ENCODE peak calls at places on chromosome 4, in four cellular contexts. V is A549; J is cardiac fibroblast; P is effector memory CD4-positive, alpha-beta T cell. D is an unnamed sample.

GRCh38 chr4:154049457-154050181 is 260.7 kb upstream of the SFRP2 start:
- DNase-seq in V (peak; percentile 6), J (peak; percentile 80), P (no peak), D (peak; percentile 73)

GRCh38 chr4:71456841-71457240 is 118.0 kb downstream of the SLC4A4 start:
- DNase-seq in V (peak; percentile 67), J (peak; percentile 89), P (no peak), D (peak; percentile 81)

GRCh38 chr4:52704133-52704532 is 45.0 kb upstream of the USP46 start:
- DNase-seq in V (no peak), J (peak; percentile 68), P (no peak), D (peak; percentile 24)

GRCh38 chr4:76905521-76905920 is 7.6 kb upstream of the SOWAHB start:
- DNase-seq in V (no peak), J (peak; percentile 51), P (no peak), D (peak; percentile 32)

GRCh38 chr4:72500214-72500613 is 68.8 kb downstream of the ADAMTS3 start:
- DNase-seq in V (no peak), J (no peak), P (no peak), D (no peak)

GRCh38 chr4:101104264-101105052 is 242.9 kb downstream of the PPP3CA start:
- DNase-seq in V (no peak), J (peak; percentile 24), P (no peak), D (no peak)

GRCh38 chr4:180164799-180165198 is 2078.4 kb upstream of the TENM3 start:
- DNase-seq in V (peak; percentile 12), J (no peak), P (no peak), D (peak; percentile 13)

GRCh38 chr4:98658287-98659105 is at the start of gene TSPAN5:
- DNase-seq in V (peak; percentile 73), J (peak; percentile 78), P (peak; percentile 72), D (peak; percentile 43)

GRCh38 chr4:174277433-174277832 is 6.0 kb downstream of the FBXO8 start:
- DNase-seq in V (no peak), J (no peak), P (no peak), D (no peak)

GRCh38 chr4:5461477-5461876 is 246.9 kb downstream of the EVC2 start:
- DNase-seq in V (no peak), J (no peak), P (no peak), D (no peak)

GRCh38 chr4:119570401-119570800 is 58.2 kb downstream of the PDE5A start:
- DNase-seq in V (no peak), J (peak; percentile 49), P (no peak), D (peak; percentile 49)

GRCh38 chr4:147799986-147800555 is 68.2 kb downstream of the ARHGAP10 start:
- DNase-seq in V (no peak), J (no peak), P (peak; percentile 63), D (no peak)

GRCh38 chr4:128565565-128566186 is 243.8 kb upstream of the JADE1 start:
- DNase-seq in V (peak; percentile 69), J (peak; percentile 39), P (no peak), D (no peak)

GRCh38 chr4:39043058-39043696 is 11.0 kb upstream of the TMEM156 start:
- DNase-seq in V (peak; percentile 61), J (peak; percentile 74), P (no peak), D (no peak)
- H3K4me3 ChIP-seq in V (peak overlapping the region; percentile 66), J (no peak overlapping the region), P (no peak overlapping the region), D (no peak overlapping the region)

DNA sequence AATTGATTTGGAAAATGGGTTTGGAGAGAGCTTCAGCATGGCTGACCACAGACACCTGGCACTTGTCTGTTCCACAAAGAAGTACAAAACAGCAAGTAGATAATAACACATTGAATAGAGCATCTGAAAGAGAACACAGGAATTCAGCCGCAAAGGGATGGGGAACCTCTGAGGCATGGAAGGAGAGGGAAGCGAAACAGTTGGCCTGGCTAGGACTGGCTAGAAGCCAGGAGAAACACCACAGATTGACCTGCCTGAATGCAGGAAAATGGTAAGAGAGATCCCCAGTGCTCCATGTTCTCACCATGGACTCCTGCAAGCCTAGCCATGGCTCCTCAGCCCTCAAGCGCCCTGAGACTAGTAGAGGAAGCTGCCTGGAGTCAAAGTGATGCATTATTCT is 169.7 kb upstream of the SH3RF1 start:
- DNase-seq in V (no peak), J (no peak), P (no peak), D (peak; percentile 46)
- H3K4me3 ChIP-seq in V (no peak overlapping the region), J (no peak overlapping the region), P (no peak overlapping the region), D (no peak overlapping the region)

DNA sequence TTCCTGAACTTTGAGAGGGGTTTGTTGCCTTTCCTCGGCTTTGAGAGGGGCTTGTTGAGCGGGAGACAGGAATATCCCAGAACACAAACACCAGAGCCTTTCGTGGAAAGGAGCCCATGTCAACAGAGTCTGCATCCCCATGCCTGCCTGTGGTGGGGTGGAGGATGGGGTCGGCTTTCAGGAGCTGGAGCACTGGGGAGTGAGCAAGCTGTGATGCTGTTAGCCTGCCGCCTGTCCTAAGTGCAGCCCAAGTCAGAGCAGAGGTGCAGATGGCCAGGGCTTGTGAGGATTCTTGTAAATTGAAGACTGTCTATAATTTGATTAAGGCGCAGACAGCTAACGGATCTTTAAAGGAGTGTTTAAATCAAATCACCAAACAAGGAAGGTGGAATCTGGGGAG is 103.3 kb upstream of the ANK2 start:
- DNase-seq in V (no peak), J (no peak), P (no peak), D (no peak)
- H3K4me3 ChIP-seq in V (no peak overlapping the region), J (no peak overlapping the region), P (no peak overlapping the region), D (no peak overlapping the region)

DNA sequence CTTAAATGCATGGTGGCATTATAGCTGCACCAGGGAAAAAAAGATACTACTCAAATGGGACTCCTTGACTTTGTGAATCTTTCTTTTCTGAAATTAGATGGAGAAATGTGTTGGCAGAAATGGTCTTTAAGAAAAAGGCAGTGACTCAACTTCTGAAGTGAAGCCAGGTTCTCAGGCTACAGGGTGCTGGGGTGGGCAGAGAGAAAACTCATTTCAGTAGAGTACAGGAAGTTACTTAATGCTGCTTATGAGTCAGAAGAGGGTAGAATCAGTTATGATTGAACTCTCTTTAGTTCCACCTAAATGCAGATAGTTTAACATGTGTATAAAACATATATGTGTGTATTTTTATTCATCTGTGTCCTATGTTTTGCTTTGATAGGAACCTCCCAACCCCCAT is 92.2 kb upstream of the TNIP3 start:
- DNase-seq in V (no peak), J (peak; percentile 95), P (peak; percentile 10), D (peak; percentile 89)
- H3K4me3 ChIP-seq in V (no peak overlapping the region), J (no peak overlapping the region), P (no peak overlapping the region), D (no peak overlapping the region)

GRCh38 chr4:90951037-90951436 is 823.8 kb downstream of the CCSER1 start:
- DNase-seq in V (peak; percentile 81), J (peak; percentile 41), P (no peak), D (peak; percentile 29)

GRCh38 chr4:90950385-90950841 is 823.2 kb downstream of the CCSER1 start:
- DNase-seq in V (peak; percentile 2), J (no peak), P (no peak), D (no peak)
- H3K4me3 ChIP-seq in V (peak overlapping the region; percentile 30), J (no peak overlapping the region), P (no peak overlapping the region), D (no peak overlapping the region)

GRCh38 chr4:112704991-112705845 is 68.3 kb downstream of the LARP7 start:
- DNase-seq in V (peak; percentile 39), J (peak; percentile 53), P (no peak), D (peak; percentile 30)
- H3K4me3 ChIP-seq in V (peak overlapping the region; percentile 53), J (peak overlapping the region; percentile 35), P (peak overlapping the region; percentile 42), D (peak overlapping the region; percentile 28)

D was measured in skeletal muscle cell.